ENCODE peak calls at places on chromosome 10, in seven cellular contexts. S is tibial artery, C is tibial nerve, J is lung, D is adrenal gland, O is HFF-Myc, Z is astrocyte of the spinal cord. G is an unnamed sample.

GRCh38 chr10:119246862-119247549 is 39.6 kb downstream of the GRK5 start:
- DNase-seq in S (peak), C (peak), J (no peak), D (peak), O (peak), Z (peak), G (peak)

GRCh38 chr10:103241262-103242011 is 4.2 kb upstream of the RPEL1 start:
- DNase-seq in S (peak), C (no peak), J (peak), D (peak), O (no peak), Z (peak), G (peak)

GRCh38 chr10:45354261-45354660 is 19.8 kb upstream of the ALOX5 start:
- DNase-seq in S (peak), C (no peak), J (peak), D (peak), O (no peak), Z (no peak), G (no peak)

GRCh38 chr10:109961181-109962001 is 38.1 kb upstream of the XPNPEP1 start:
- DNase-seq in S (no peak), C (no peak), J (no peak), D (no peak), O (peak), Z (peak), G (peak)

GRCh38 chr10:35324196-35324595 is 12.1 kb upstream of the CCNY start:
- DNase-seq in S (no peak), C (no peak), J (no peak), D (no peak), O (no peak), Z (peak), G (no peak)

GRCh38 chr10:88107698-88108097 is 244.3 kb downstream of the PTEN start:
- DNase-seq in S (no peak), C (no peak), J (no peak), D (no peak), O (no peak), Z (no peak), G (no peak)

GRCh38 chr10:48194830-48195229 is 79.7 kb downstream of the FRMPD2 start:
- DNase-seq in S (no peak), C (no peak), J (no peak), D (no peak), O (no peak), Z (no peak), G (no peak)

GRCh38 chr10:9193120-9193519 is 1138.6 kb downstream of the GATA3 start:
- DNase-seq in S (no peak), C (no peak), J (no peak), D (no peak), O (no peak), Z (no peak), G (no peak)

DNA sequence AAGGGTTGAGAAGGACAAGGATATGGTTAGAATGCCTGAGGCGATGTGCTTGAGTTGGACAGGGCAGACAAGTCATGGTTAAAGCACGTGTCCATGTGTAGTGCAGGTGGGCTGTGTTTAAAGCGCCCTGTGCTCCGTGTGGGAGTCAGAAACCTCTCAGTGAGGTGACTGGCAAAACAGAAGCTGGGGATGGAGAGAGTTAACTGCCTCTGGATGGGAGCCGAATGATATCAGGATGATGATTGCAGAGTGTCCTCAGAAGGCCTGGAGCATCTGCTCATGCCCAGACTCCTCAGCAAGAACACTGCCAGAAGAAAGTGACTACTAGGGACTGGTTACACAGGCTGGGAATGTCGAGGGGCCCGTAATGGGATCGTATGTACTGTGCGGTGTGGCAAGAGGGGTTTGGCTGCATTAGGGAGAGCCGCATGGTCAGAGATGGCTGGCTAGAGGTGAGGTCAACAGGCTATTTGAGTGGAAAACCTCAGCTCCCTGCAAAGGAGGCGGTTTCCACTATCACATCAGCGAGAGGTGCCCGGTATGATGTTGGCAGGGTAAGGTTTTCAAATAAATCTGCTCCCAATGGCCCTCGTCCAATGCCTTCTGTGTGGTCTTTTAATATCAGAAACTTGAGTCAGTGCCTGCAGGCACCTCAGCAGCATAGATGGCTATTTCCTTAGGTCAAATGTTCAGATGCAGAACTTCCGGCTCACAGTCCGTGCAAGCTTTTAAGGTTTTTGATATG is 26.1 kb upstream of the MRC1 start:
- DNase-seq in S (no peak), C (no peak), J (no peak), D (peak), O (peak), Z (peak), G (no peak)
- H3K4me3 ChIP-seq in S (no peak), C (no peak), J (no peak), D (no peak), O (no peak), Z (no peak), G (no peak)

GRCh38 chr10:108872854-108873253 is 1050.5 kb downstream of the XPNPEP1 start:
- DNase-seq in S (no peak), C (no peak), J (no peak), D (no peak), O (no peak), Z (no peak), G (no peak)

DNA sequence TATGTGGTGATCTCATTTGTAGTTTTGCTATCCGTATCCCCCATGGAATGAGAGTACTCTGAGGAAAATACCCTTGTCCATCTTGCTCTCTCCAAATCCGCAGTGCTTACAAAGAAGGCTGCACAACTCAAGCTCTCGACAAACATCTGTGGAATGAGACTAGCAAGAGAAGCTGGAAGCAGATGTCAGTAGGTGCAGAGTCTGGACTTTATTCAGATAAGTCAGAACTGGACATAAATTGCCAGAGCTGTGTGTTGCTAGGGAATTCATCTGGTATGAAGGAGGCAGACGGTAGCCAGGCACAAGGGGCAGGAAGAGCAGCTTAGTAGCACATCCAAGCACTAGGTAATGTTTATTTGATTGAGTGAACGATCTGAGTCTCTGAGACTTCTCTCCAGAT is 1046.2 kb downstream of the XPNPEP1 start:
- DNase-seq in S (no peak), C (no peak), J (no peak), D (peak), O (peak), Z (peak), G (peak)
- TF ChIP-seq CTCF in S (no peak), C (no peak), J (no peak), D (no peak), O (no peak), Z (no peak), G (no peak)

DNA sequence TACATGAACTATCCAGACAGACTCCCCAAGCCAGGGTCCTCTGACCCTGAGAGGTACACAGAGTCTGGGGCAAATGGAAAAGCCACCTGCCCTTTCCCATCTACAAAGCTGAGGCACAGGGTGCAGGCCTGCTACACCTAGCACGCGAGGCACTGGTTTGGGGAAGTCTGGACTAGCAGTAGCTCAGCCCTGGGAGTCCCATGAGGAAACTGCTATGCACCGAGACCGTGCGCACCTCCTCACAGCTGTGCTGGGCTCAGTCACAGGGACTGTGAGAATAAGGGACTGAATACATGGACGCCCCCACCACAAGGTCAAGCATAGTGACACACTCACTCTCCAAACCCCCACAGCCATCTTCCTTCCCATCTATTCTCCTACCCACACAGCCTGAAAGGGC is 8.2 kb downstream of the MAT1A start:
- DNase-seq in S (no peak), C (no peak), J (no peak), D (no peak), O (no peak), Z (no peak), G (no peak)
- H3K4me3 ChIP-seq in S (no peak), C (no peak), J (no peak), D (no peak), O (no peak), Z (no peak), G (no peak)

GRCh38 chr10:11337516-11337915 is 273.9 kb downstream of the USP6NL start:
- DNase-seq in S (no peak), C (no peak), J (no peak), D (no peak), O (no peak), Z (no peak), G (no peak)

GRCh38 chr10:11339013-11339412 is 272.4 kb downstream of the USP6NL start:
- DNase-seq in S (no peak), C (no peak), J (no peak), D (no peak), O (no peak), Z (no peak), G (no peak)

GRCh38 chr10:11336703-11337102 is 274.7 kb downstream of the USP6NL start:
- DNase-seq in S (no peak), C (no peak), J (no peak), D (no peak), O (no peak), Z (no peak), G (no peak)

GRCh38 chr10:11339660-11340059 is 271.8 kb downstream of the USP6NL start:
- DNase-seq in S (no peak), C (no peak), J (no peak), D (no peak), O (no peak), Z (no peak), G (no peak)

GRCh38 chr10:11338160-11338844 is 273.1 kb downstream of the USP6NL start:
- DNase-seq in S (no peak), C (no peak), J (no peak), D (no peak), O (no peak), Z (no peak), G (no peak)
- TF ChIP-seq CTCF in S (no peak), C (no peak), J (no peak), D (no peak), O (no peak), Z (no peak), G (no peak)

DNA sequence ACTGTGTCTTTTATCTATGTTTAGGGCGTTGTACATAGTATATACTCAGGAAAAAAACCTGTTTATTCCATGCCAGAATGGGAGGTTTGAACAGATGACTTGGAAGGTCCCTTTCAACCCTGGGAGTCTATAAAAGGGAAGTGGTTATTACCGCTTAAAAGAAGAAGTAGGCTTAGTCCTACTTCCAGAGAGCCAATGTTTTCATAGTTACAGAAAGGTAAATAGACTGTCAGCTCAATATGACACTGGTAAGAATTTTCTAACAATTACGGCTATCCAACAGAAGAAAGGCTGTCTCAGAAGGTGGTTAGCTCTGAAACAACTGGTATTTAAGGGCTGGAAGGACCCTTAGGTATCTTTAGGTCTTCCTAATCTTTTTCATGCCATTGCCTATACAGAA is 1.1 kb upstream of the TFAM start:
- DNase-seq in S (no peak), C (no peak), J (no peak), D (no peak), O (no peak), Z (peak), G (no peak)
- H3K4me3 ChIP-seq in S (peak), C (peak), J (no peak), D (peak), O (peak), Z (peak), G (peak)

DNA sequence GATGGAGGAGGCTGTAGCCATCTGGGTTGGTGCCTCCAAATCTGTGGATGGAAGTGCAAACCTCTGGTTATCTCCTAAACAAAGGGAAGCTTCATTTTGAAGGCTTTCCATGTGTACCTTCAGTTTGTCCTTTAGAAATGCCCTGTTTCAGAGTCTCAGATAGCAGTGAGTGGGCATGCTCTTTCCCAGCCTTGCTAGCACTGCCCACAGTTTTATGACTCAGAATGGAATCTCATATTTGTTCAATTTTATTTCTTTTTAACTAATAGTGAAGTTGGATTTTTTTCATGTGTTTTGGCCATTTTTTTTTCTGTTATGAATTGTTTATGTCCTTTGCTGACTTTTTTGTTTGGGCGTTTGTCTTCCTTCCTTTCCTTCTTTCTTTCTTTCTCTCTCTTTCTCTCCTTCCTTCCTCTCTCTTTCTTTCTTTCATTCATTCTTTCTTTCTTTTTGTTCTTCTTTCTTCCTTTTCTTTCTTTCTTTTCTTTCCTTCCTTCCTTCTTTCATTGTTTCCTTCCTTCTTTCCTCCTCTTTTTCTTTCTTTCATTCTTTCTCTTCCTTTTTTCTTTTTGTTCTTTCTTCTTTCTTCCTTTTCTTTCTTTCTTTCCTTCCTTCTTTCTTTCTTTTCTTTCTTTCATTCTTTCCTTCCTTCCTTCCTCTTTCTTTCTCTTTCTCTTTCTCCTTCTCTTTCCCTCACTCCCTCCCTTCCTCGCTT is 25.6 kb downstream of the PRF1 start:
- DNase-seq in S (no peak), C (no peak), J (no peak), D (no peak), O (no peak), Z (peak), G (no peak)
- TF ChIP-seq CTCF in S (no peak), C (no peak), J (no peak), D (no peak), O (no peak), Z (no peak), G (no peak)

GRCh38 chr10:124065382-124066155 is 27.8 kb downstream of the CHST15 start:
- DNase-seq in S (no peak), C (no peak), J (no peak), D (no peak), O (no peak), Z (no peak), G (no peak)
- H3K4me3 ChIP-seq in S (no peak), C (no peak), J (no peak), D (no peak), O (no peak), Z (no peak), G (no peak)

GRCh38 chr10:30996481-30996980 is 35.1 kb downstream of the ZNF438 start:
- DNase-seq in S (no peak), C (no peak), J (no peak), D (no peak), O (no peak), Z (no peak), G (no peak)
- TF ChIP-seq CTCF in S (no peak), C (no peak), J (no peak), D (no peak), O (no peak), Z (no peak), G (no peak)

G was measured in fibroblast of villous mesenchyme.